ENCODE peak calls at places on chromosomes 3 and 15, in eight cellular contexts. Y, A, C, N, Q, P, R and D are unnamed samples.
A peak's percentile ranks its signal among the peaks of the same experiment; 100 is the strongest.

GRCh38 chr15:98658831-98659699 is 10.7 kb downstream of the IGF1R start:
- DNase-seq in C (peak; percentile 27), Q (peak; percentile 59), P (no peak), Y (no peak), R (no peak), A (peak; percentile 21), N (peak; percentile 47), D (peak; percentile 63)

GRCh38 chr3:53318522-53318921 is 28.8 kb downstream of the DCP1A start:
- DNase-seq in R (no peak), N (no peak), C (no peak), Q (peak; percentile 31), P (no peak), Y (peak; percentile 55), A (no peak), D (no peak)

GRCh38 chr3:104316118-104316517 is 1050.6 kb upstream of the ALCAM start:
- DNase-seq in Y (no peak), A (no peak), C (no peak), P (no peak), R (no peak), Q (no peak), N (no peak), D (no peak)

GRCh38 chr3:134029734-134030381 is at the start of gene SLCO2A1:
- DNase-seq in C (no peak), Y (no peak), N (peak; percentile 79), R (no peak), P (no peak), Q (peak; percentile 64), A (peak; percentile 53), D (peak; percentile 52)

GRCh38 chr3:42663581-42664442 is 10.3 kb downstream of the ZBTB47 start:
- DNase-seq in Q (peak; percentile 11), R (no peak), P (peak; percentile 88), C (no peak), Y (no peak), A (no peak), N (no peak), D (no peak)

GRCh38 chr15:70535955-70536338 is 227.4 kb downstream of the UACA start:
- DNase-seq in N (no peak), R (no peak), Q (no peak), P (no peak), Y (no peak), A (no peak), C (no peak), D (no peak)

GRCh38 chr3:184183679-184184078 is 2.3 kb upstream of the ABCF3 start:
- DNase-seq in Q (no peak), Y (no peak), C (no peak), P (no peak), N (peak; percentile 12), R (no peak), A (no peak), D (no peak)

GRCh38 chr15:87710406-87710805 is 546.1 kb downstream of the NTRK3 start:
- DNase-seq in C (no peak), N (no peak), Y (no peak), A (peak; percentile 8), Q (no peak), R (no peak), P (no peak), D (peak; percentile 43)

GRCh38 chr15:98966036-98966787 is 41.4 kb downstream of the PGPEP1L start:
- DNase-seq in N (no peak), Q (no peak), A (no peak), Y (no peak), P (no peak), R (no peak), C (no peak), D (no peak)

GRCh38 chr3:13650210-13651056 is 101.5 kb downstream of the FBLN2 start:
- DNase-seq in A (peak; percentile 73), C (peak; percentile 68), Q (peak; percentile 91), N (peak; percentile 4), P (peak; percentile 95), R (peak; percentile 72), Y (peak; percentile 23), D (peak; percentile 75)

GRCh38 chr15:43433661-43434303 is 59.2 kb downstream of the TP53BP1 start:
- DNase-seq in C (no peak), Y (no peak), P (no peak), Q (no peak), A (no peak), N (no peak), R (no peak), D (no peak)

GRCh38 chr3:52722491-52722890 is 16.6 kb downstream of the SPCS1 start:
- DNase-seq in N (no peak), P (no peak), R (no peak), Y (no peak), A (no peak), C (no peak), Q (no peak), D (no peak)

GRCh38 chr3:127016043-127016343 is 33.1 kb downstream of the PLXNA1 start:
- DNase-seq in Q (no peak), R (no peak), N (no peak), Y (no peak), C (no peak), A (no peak), P (no peak), D (no peak)

GRCh38 chr3:188385295-188385694 is 231.3 kb downstream of the LPP start:
- DNase-seq in R (no peak), C (no peak), A (no peak), P (no peak), N (no peak), Q (no peak), Y (no peak), D (no peak)

GRCh38 chr3:20130122-20130521 is 55.9 kb downstream of the SGO1 start:
- DNase-seq in N (no peak), R (no peak), Y (no peak), P (no peak), A (no peak), C (no peak), Q (no peak), D (no peak)

GRCh38 chr3:141366285-141367037 is 1.8 kb upstream of the ZBTB38 start:
- DNase-seq in Y (peak; percentile 96), N (no peak), C (no peak), Q (peak; percentile 54), A (peak; percentile 61), P (no peak), R (no peak), D (peak; percentile 79)

GRCh38 chr3:138694287-138695007 is 85.9 kb downstream of the FAIM start:
- DNase-seq in C (no peak), P (no peak), Q (peak; percentile 66), N (no peak), Y (peak; percentile 95), R (no peak), A (no peak), D (peak; percentile 31)

GRCh38 chr15:90603893-90604292 is 74.2 kb downstream of the CRTC3 start:
- DNase-seq in Q (no peak), N (no peak), P (peak; percentile 81), Y (no peak), C (peak; percentile 31), R (no peak), A (peak; percentile 53), D (peak; percentile 35)

GRCh38 chr3:112873632-112874031 is 27.0 kb upstream of the CD200R1L start:
- DNase-seq in P (no peak), Q (no peak), N (no peak), Y (no peak), R (no peak), C (no peak), A (no peak), D (no peak)

GRCh38 chr15:43799209-43799944 is 643 bp downstream of the SERINC4 start:
- DNase-seq in R (no peak), P (no peak), N (no peak), C (no peak), Q (no peak), A (peak; percentile 32), Y (no peak), D (peak; percentile 23)

GRCh38 chr3:166902374-166902773 is 477.7 kb downstream of the ZBBX start:
- DNase-seq in Q (no peak), P (no peak), Y (no peak), A (no peak), N (no peak), C (no peak), R (no peak), D (no peak)

GRCh38 chr3:24496529-24497482 is 2.2 kb upstream of the THRB start:
- DNase-seq in Q (peak; percentile 76), N (no peak), Y (no peak), P (peak; percentile 78), R (no peak), C (no peak), A (peak; percentile 77), D (peak; percentile 91)

GRCh38 chr3:58502832-58503231 is 10.9 kb downstream of the KCTD6 start:
- DNase-seq in R (no peak), N (no peak), Q (no peak), A (no peak), P (no peak), Y (no peak), C (no peak), D (no peak)

GRCh38 chr3:117045143-117045542 is 335.6 kb downstream of the TUSC7 start:
- DNase-seq in A (peak; percentile 19), R (no peak), Y (no peak), Q (no peak), C (no peak), N (no peak), P (no peak), D (no peak)

GRCh38 chr3:21846976-21847375 is 96.0 kb upstream of the ZNF385D start:
- DNase-seq in R (no peak), N (no peak), A (no peak), P (no peak), Y (no peak), Q (no peak), C (no peak), D (no peak)

GRCh38 chr3:113405180-113405579 is 36.1 kb downstream of the CFAP44 start:
- DNase-seq in N (no peak), C (no peak), Y (peak; percentile 5), R (no peak), A (no peak), P (no peak), Q (no peak), D (no peak)

GRCh38 chr3:86954226-86954625 is 36.7 kb downstream of the VGLL3 start:
- DNase-seq in R (no peak), P (no peak), C (no peak), Q (no peak), A (no peak), Y (no peak), N (peak; percentile 19), D (no peak)

GRCh38 chr15:51104512-51104911 is 9.8 kb upstream of the TNFAIP8L3 start:
- DNase-seq in C (no peak), Y (no peak), A (peak; percentile 41), P (no peak), N (no peak), R (no peak), Q (peak; percentile 58), D (peak; percentile 26)

GRCh38 chr15:73002509-73002908 is 49.8 kb upstream of the NEO1 start:
- DNase-seq in C (no peak), N (no peak), R (no peak), P (no peak), Y (peak; percentile 68), A (no peak), Q (peak; percentile 65), D (no peak)

GRCh38 chr15:27222479-27222878 is 251.5 kb downstream of the GABRG3 start:
- DNase-seq in Y (peak; percentile 20), C (no peak), P (no peak), Q (no peak), A (no peak), R (no peak), N (no peak), D (no peak)